ENCODE peak calls at places on chromosomes 7 and 10, in eight cellular contexts. One of them, this sample, is unnamed.

GRCh38 chr10:82982110-82982608 is 1107.2 kb downstream of the NRG3 start:
- DNase-seq in vagina: no peak
- DNase-seq in tibial nerve: no peak
- DNase-seq in stomach: no peak
- DNase-seq in heart left ventricle: no peak
- DNase-seq in transverse colon: no peak
- DNase-seq in uterus: no peak
- DNase-seq in IMR-90: peak
- DNase-seq in this sample: no peak

GRCh38 chr7:76063525-76063924 is 15.6 kb downstream of the MDH2 start:
- DNase-seq in vagina: no peak
- DNase-seq in tibial nerve: no peak
- DNase-seq in stomach: peak
- DNase-seq in heart left ventricle: peak
- DNase-seq in transverse colon: peak
- DNase-seq in uterus: no peak
- DNase-seq in IMR-90: no peak
- DNase-seq in this sample: no peak

GRCh38 chr10:122640921-122641320 is 58.7 kb downstream of the C10orf120 start:
- DNase-seq in vagina: no peak
- DNase-seq in tibial nerve: no peak
- DNase-seq in stomach: no peak
- DNase-seq in heart left ventricle: no peak
- DNase-seq in transverse colon: no peak
- DNase-seq in uterus: no peak
- DNase-seq in IMR-90: no peak
- DNase-seq in this sample: peak

GRCh38 chr7:143360788-143361551 is 1.5 kb downstream of the FAM131B start:
- DNase-seq in vagina: no peak
- DNase-seq in tibial nerve: no peak
- DNase-seq in stomach: no peak
- DNase-seq in heart left ventricle: no peak
- DNase-seq in transverse colon: no peak
- DNase-seq in uterus: peak
- DNase-seq in IMR-90: no peak
- DNase-seq in this sample: no peak

GRCh38 chr10:110209926-110210662 is 2.7 kb downstream of the MXI1 start:
- DNase-seq in vagina: no peak
- DNase-seq in tibial nerve: peak
- DNase-seq in stomach: peak
- DNase-seq in heart left ventricle: peak
- DNase-seq in transverse colon: peak
- DNase-seq in uterus: peak
- DNase-seq in IMR-90: peak
- DNase-seq in this sample: peak

GRCh38 chr10:118373786-118374185 is 31.7 kb upstream of the FAM204A start:
- DNase-seq in vagina: no peak
- DNase-seq in tibial nerve: no peak
- DNase-seq in stomach: no peak
- DNase-seq in heart left ventricle: no peak
- DNase-seq in transverse colon: no peak
- DNase-seq in uterus: no peak
- DNase-seq in IMR-90: peak
- DNase-seq in this sample: no peak

GRCh38 chr7:20395094-20395493 is 64.4 kb downstream of the ITGB8 start:
- DNase-seq in vagina: no peak
- DNase-seq in tibial nerve: no peak
- DNase-seq in stomach: no peak
- DNase-seq in heart left ventricle: no peak
- DNase-seq in transverse colon: no peak
- DNase-seq in uterus: no peak
- DNase-seq in IMR-90: peak
- DNase-seq in this sample: no peak

GRCh38 chr10:44891721-44892120 is 19.4 kb upstream of the TMEM72 start:
- DNase-seq in vagina: no peak
- DNase-seq in tibial nerve: no peak
- DNase-seq in stomach: no peak
- DNase-seq in heart left ventricle: no peak
- DNase-seq in transverse colon: no peak
- DNase-seq in uterus: no peak
- DNase-seq in IMR-90: no peak
- DNase-seq in this sample: no peak

GRCh38 chr10:4217187-4217586 is 432.2 kb upstream of the KLF6 start:
- DNase-seq in vagina: no peak
- DNase-seq in tibial nerve: no peak
- DNase-seq in stomach: no peak
- DNase-seq in heart left ventricle: no peak
- DNase-seq in transverse colon: peak
- DNase-seq in uterus: no peak
- DNase-seq in IMR-90: no peak
- DNase-seq in this sample: no peak

GRCh38 chr7:22269963-22270362 is 87.0 kb downstream of the RAPGEF5 start:
- DNase-seq in vagina: no peak
- DNase-seq in tibial nerve: no peak
- DNase-seq in stomach: peak
- DNase-seq in heart left ventricle: no peak
- DNase-seq in transverse colon: peak
- DNase-seq in uterus: no peak
- DNase-seq in IMR-90: no peak
- DNase-seq in this sample: no peak

GRCh38 chr10:99870051-99870730 is 87.8 kb downstream of the ABCC2 start:
- DNase-seq in vagina: no peak
- DNase-seq in tibial nerve: no peak
- DNase-seq in stomach: no peak
- DNase-seq in heart left ventricle: no peak
- DNase-seq in transverse colon: no peak
- DNase-seq in uterus: no peak
- DNase-seq in IMR-90: no peak
- DNase-seq in this sample: no peak

GRCh38 chr10:71663311-71663710 is 56.3 kb downstream of the C10orf105 start:
- DNase-seq in vagina: no peak
- DNase-seq in tibial nerve: no peak
- DNase-seq in stomach: no peak
- DNase-seq in heart left ventricle: no peak
- DNase-seq in transverse colon: peak
- DNase-seq in uterus: no peak
- DNase-seq in IMR-90: no peak
- DNase-seq in this sample: peak

GRCh38 chr10:124090630-124091209 is 2.7 kb downstream of the CHST15 start:
- DNase-seq in vagina: no peak
- DNase-seq in tibial nerve: no peak
- DNase-seq in stomach: peak
- DNase-seq in heart left ventricle: no peak
- DNase-seq in transverse colon: no peak
- DNase-seq in uterus: no peak
- DNase-seq in IMR-90: no peak
- DNase-seq in this sample: no peak

GRCh38 chr10:113859261-113859660 is 4.8 kb downstream of the NHLRC2 start:
- DNase-seq in vagina: no peak
- DNase-seq in tibial nerve: no peak
- DNase-seq in stomach: no peak
- DNase-seq in heart left ventricle: no peak
- DNase-seq in transverse colon: no peak
- DNase-seq in uterus: no peak
- DNase-seq in IMR-90: no peak
- DNase-seq in this sample: no peak

GRCh38 chr7:70259497-70259896 is 661.2 kb downstream of the AUTS2 start:
- DNase-seq in vagina: no peak
- DNase-seq in tibial nerve: no peak
- DNase-seq in stomach: no peak
- DNase-seq in heart left ventricle: no peak
- DNase-seq in transverse colon: no peak
- DNase-seq in uterus: no peak
- DNase-seq in IMR-90: no peak
- DNase-seq in this sample: no peak

GRCh38 chr10:103795634-103796265 is 59.6 kb downstream of the SH3PXD2A start:
- DNase-seq in vagina: no peak
- DNase-seq in tibial nerve: no peak
- DNase-seq in stomach: no peak
- DNase-seq in heart left ventricle: no peak
- DNase-seq in transverse colon: no peak
- DNase-seq in uterus: peak
- DNase-seq in IMR-90: no peak
- DNase-seq in this sample: no peak

GRCh38 chr7:50504646-50505546 is 54.7 kb upstream of the FIGNL1 start:
- DNase-seq in vagina: no peak
- DNase-seq in tibial nerve: no peak
- DNase-seq in stomach: no peak
- DNase-seq in heart left ventricle: no peak
- DNase-seq in transverse colon: no peak
- DNase-seq in uterus: no peak
- DNase-seq in IMR-90: no peak
- DNase-seq in this sample: no peak

GRCh38 chr7:37322831-37323230 is 125.8 kb downstream of the ELMO1 start:
- DNase-seq in vagina: no peak
- DNase-seq in tibial nerve: no peak
- DNase-seq in stomach: no peak
- DNase-seq in heart left ventricle: no peak
- DNase-seq in transverse colon: no peak
- DNase-seq in uterus: no peak
- DNase-seq in IMR-90: no peak
- DNase-seq in this sample: no peak
- H3K4me3 ChIP-seq in vagina: no peak
- H3K4me3 ChIP-seq in tibial nerve: no peak
- H3K4me3 ChIP-seq in stomach: no peak
- H3K4me3 ChIP-seq in heart left ventricle: no peak
- H3K4me3 ChIP-seq in transverse colon: no peak
- H3K4me3 ChIP-seq in uterus: no peak
- H3K4me3 ChIP-seq in IMR-90: no peak
- H3K4me3 ChIP-seq in this sample: no peak

GRCh38 chr7:503575-504111 is 16.0 kb downstream of the PDGFA start:
- DNase-seq in vagina: no peak
- DNase-seq in tibial nerve: no peak
- DNase-seq in stomach: peak
- DNase-seq in heart left ventricle: peak
- DNase-seq in transverse colon: peak
- DNase-seq in uterus: no peak
- DNase-seq in IMR-90: no peak
- DNase-seq in this sample: peak
- TF ChIP-seq POLR2A in vagina: no peak
- TF ChIP-seq POLR2A in tibial nerve: no peak
- TF ChIP-seq POLR2A in stomach: peak
- TF ChIP-seq POLR2A in heart left ventricle: no peak
- TF ChIP-seq POLR2A in transverse colon: peak
- TF ChIP-seq POLR2A in uterus: no peak
- TF ChIP-seq POLR2A in IMR-90: no peak
- TF ChIP-seq POLR2A in this sample: peak

DNA sequence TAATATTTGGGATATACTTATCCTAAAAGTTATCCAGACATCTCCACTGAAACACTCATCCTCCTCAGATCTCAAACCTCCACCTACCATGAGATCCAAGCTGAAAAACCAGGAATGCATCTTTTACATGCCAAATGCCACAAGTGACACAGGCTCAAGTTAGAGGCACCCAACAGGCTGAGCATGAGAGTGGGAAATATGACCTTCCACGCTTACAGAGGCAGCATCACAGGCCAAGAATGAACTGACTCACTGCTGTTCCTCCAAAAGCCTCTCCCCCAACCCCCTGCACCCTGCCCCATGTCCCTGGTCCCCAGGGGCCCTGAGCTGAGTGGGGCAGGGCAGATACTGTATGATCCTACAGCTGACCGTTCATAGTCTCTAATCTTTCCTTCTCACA is 4.8 kb upstream of the MTPAP start:
- DNase-seq in vagina: no peak
- DNase-seq in tibial nerve: no peak
- DNase-seq in stomach: no peak
- DNase-seq in heart left ventricle: no peak
- DNase-seq in transverse colon: no peak
- DNase-seq in uterus: no peak
- DNase-seq in IMR-90: peak
- DNase-seq in this sample: no peak
- H3K4me3 ChIP-seq in vagina: no peak
- H3K4me3 ChIP-seq in tibial nerve: no peak
- H3K4me3 ChIP-seq in stomach: no peak
- H3K4me3 ChIP-seq in heart left ventricle: no peak
- H3K4me3 ChIP-seq in transverse colon: no peak
- H3K4me3 ChIP-seq in uterus: no peak
- H3K4me3 ChIP-seq in IMR-90: no peak
- H3K4me3 ChIP-seq in this sample: no peak

GRCh38 chr10:76975131-76975530 is 662.5 kb downstream of the KCNMA1 start:
- DNase-seq in vagina: no peak
- DNase-seq in tibial nerve: no peak
- DNase-seq in stomach: no peak
- DNase-seq in heart left ventricle: no peak
- DNase-seq in transverse colon: no peak
- DNase-seq in uterus: no peak
- DNase-seq in IMR-90: no peak
- DNase-seq in this sample: no peak
- TF ChIP-seq POLR2A in vagina: no peak
- TF ChIP-seq POLR2A in tibial nerve: no peak
- TF ChIP-seq POLR2A in stomach: no peak
- TF ChIP-seq POLR2A in heart left ventricle: no peak
- TF ChIP-seq POLR2A in transverse colon: no peak
- TF ChIP-seq POLR2A in uterus: no peak
- TF ChIP-seq POLR2A in IMR-90: no peak
- TF ChIP-seq POLR2A in this sample: no peak

GRCh38 chr7:150731916-150732315 is 5.3 kb upstream of the GIMAP5 start:
- DNase-seq in vagina: no peak
- DNase-seq in tibial nerve: no peak
- DNase-seq in stomach: no peak
- DNase-seq in heart left ventricle: no peak
- DNase-seq in transverse colon: no peak
- DNase-seq in uterus: no peak
- DNase-seq in IMR-90: no peak
- DNase-seq in this sample: no peak

GRCh38 chr7:150728011-150728410 is 9.2 kb upstream of the GIMAP5 start:
- DNase-seq in vagina: no peak
- DNase-seq in tibial nerve: no peak
- DNase-seq in stomach: no peak
- DNase-seq in heart left ventricle: no peak
- DNase-seq in transverse colon: no peak
- DNase-seq in uterus: no peak
- DNase-seq in IMR-90: no peak
- DNase-seq in this sample: no peak

GRCh38 chr7:150727381-150727780 is 9.8 kb upstream of the GIMAP5 start:
- DNase-seq in vagina: no peak
- DNase-seq in tibial nerve: no peak
- DNase-seq in stomach: no peak
- DNase-seq in heart left ventricle: no peak
- DNase-seq in transverse colon: peak
- DNase-seq in uterus: no peak
- DNase-seq in IMR-90: no peak
- DNase-seq in this sample: peak

GRCh38 chr7:150732786-150733733 is 4.2 kb upstream of the GIMAP5 start:
- DNase-seq in vagina: peak
- DNase-seq in tibial nerve: no peak
- DNase-seq in stomach: no peak
- DNase-seq in heart left ventricle: no peak
- DNase-seq in transverse colon: no peak
- DNase-seq in uterus: no peak
- DNase-seq in IMR-90: no peak
- DNase-seq in this sample: no peak

DNA sequence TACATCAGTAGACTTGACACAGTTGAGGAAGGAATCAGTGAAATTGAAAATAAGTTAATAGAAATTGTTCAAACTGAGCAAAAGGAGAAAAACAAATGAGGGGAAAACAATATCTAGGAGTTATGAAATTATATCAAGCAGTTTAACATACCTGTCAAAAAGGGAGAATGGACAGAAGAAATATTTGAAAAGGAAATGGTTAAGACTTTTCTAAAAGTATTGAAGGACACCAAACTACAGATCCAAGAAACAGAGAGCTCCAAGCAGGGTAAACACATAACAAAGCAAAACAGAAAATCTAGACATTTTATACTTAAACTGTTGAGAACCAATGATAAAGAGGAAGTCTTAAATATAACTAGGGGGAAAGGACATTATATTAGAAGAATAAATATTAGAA is 8.6 kb upstream of the GIMAP5 start:
- DNase-seq in vagina: no peak
- DNase-seq in tibial nerve: no peak
- DNase-seq in stomach: no peak
- DNase-seq in heart left ventricle: no peak
- DNase-seq in transverse colon: no peak
- DNase-seq in uterus: no peak
- DNase-seq in IMR-90: no peak
- DNase-seq in this sample: no peak
- H3K4me3 ChIP-seq in vagina: no peak
- H3K4me3 ChIP-seq in tibial nerve: no peak
- H3K4me3 ChIP-seq in stomach: no peak
- H3K4me3 ChIP-seq in heart left ventricle: no peak
- H3K4me3 ChIP-seq in transverse colon: no peak
- H3K4me3 ChIP-seq in uterus: no peak
- H3K4me3 ChIP-seq in IMR-90: no peak
- H3K4me3 ChIP-seq in this sample: no peak